ENCODE peak calls at places on chromosome 4, in nine cellular contexts. Y, G, W, B, N, D, V, X and F are unnamed samples.

GRCh38 chr4:176193126-176193525 is 2.3 kb downstream of the SPATA4 start:
- DNase-seq in X (no peak), Y (no peak), D (peak), W (no peak), V (no peak), B (peak), G (no peak), N (no peak), F (no peak)

GRCh38 chr4:79141530-79141929 is 184.3 kb downstream of the NAA11 start:
- DNase-seq in V (no peak), D (peak), G (peak), B (peak), W (no peak), Y (no peak), X (no peak), N (no peak), F (no peak)

GRCh38 chr4:123356914-123357313 is 39.7 kb upstream of the SPRY1 start:
- DNase-seq in W (no peak), X (no peak), G (no peak), V (no peak), B (no peak), N (no peak), D (no peak), Y (no peak), F (no peak)

GRCh38 chr4:78667337-78667736 is 108.8 kb upstream of the BMP2K start:
- DNase-seq in V (no peak), X (no peak), Y (no peak), D (no peak), B (no peak), N (no peak), W (no peak), G (no peak), F (no peak)

GRCh38 chr4:31929676-31930075 is 1209.5 kb downstream of the PCDH7 start:
- DNase-seq in D (no peak), Y (no peak), B (no peak), V (no peak), W (no peak), N (no peak), X (no peak), G (no peak), F (no peak)

GRCh38 chr4:23130845-23131244 is 438.1 kb downstream of the GBA3 start:
- DNase-seq in G (no peak), V (no peak), D (no peak), N (no peak), X (no peak), W (no peak), B (no peak), Y (no peak), F (no peak)

GRCh38 chr4:23084559-23085248 is 392.0 kb downstream of the GBA3 start:
- DNase-seq in V (no peak), D (peak), X (no peak), Y (no peak), G (no peak), N (no peak), B (no peak), W (no peak), F (no peak)

GRCh38 chr4:7160439-7160838 is 31.9 kb upstream of the SORCS2 start:
- DNase-seq in N (no peak), D (no peak), G (no peak), V (no peak), B (no peak), X (no peak), Y (no peak), W (no peak), F (no peak)

GRCh38 chr4:65624651-65625050 is 45.6 kb downstream of the EPHA5 start:
- DNase-seq in D (peak), W (no peak), V (no peak), N (no peak), Y (no peak), G (no peak), X (no peak), B (no peak), F (no peak)

GRCh38 chr4:2413821-2414610 is 4.4 kb downstream of the ZFYVE28 start:
- DNase-seq in X (no peak), Y (no peak), B (no peak), G (no peak), V (no peak), N (no peak), D (peak), W (no peak), F (no peak)

GRCh38 chr4:176036585-176037205 is 28.9 kb upstream of the WDR17 start:
- DNase-seq in X (no peak), N (no peak), B (no peak), V (no peak), Y (no peak), D (no peak), G (no peak), W (no peak), F (no peak)

GRCh38 chr4:1019726-1020470 is 8.5 kb downstream of the FGFRL1 start:
- DNase-seq in Y (no peak), W (no peak), B (no peak), V (no peak), D (no peak), X (no peak), G (no peak), N (no peak), F (no peak)

GRCh38 chr4:3176625-3177229 is 72.2 kb upstream of the MSANTD1 start:
- DNase-seq in B (no peak), V (no peak), X (no peak), D (no peak), N (no peak), Y (no peak), W (no peak), G (no peak), F (peak)

GRCh38 chr4:151012836-151013235 is 2.2 kb downstream of the LRBA start:
- DNase-seq in B (no peak), X (no peak), W (no peak), Y (no peak), D (peak), V (no peak), N (no peak), G (peak), F (no peak)

GRCh38 chr4:158965208-158965607 is 137.7 kb upstream of the RAPGEF2 start:
- DNase-seq in G (no peak), V (no peak), N (no peak), W (no peak), D (peak), B (no peak), X (no peak), Y (no peak), F (no peak)

GRCh38 chr4:132001542-132001941 is 1147.6 kb upstream of the PCDH10 start:
- DNase-seq in B (peak), X (no peak), G (no peak), Y (no peak), W (no peak), N (no peak), V (no peak), D (peak), F (no peak)

GRCh38 chr4:1842993-1843448 is 12.9 kb downstream of the LETM1 start:
- DNase-seq in V (no peak), N (no peak), D (peak), G (no peak), X (no peak), W (no peak), Y (no peak), B (peak), F (no peak)

GRCh38 chr4:21470531-21470930 is 478.0 kb downstream of the KCNIP4 start:
- DNase-seq in W (no peak), N (peak), B (peak), X (no peak), Y (no peak), G (no peak), D (peak), V (no peak), F (peak)

GRCh38 chr4:109134921-109135320 is 167.5 kb downstream of the COL25A1 start:
- DNase-seq in D (no peak), N (no peak), Y (no peak), G (no peak), B (no peak), V (no peak), W (no peak), X (no peak), F (no peak)

GRCh38 chr4:145492376-145492775 is 10.7 kb downstream of the SMAD1 start:
- DNase-seq in X (no peak), D (no peak), B (no peak), G (no peak), N (no peak), W (no peak), V (no peak), Y (no peak), F (no peak)

GRCh38 chr4:53646792-53647191 is 55.5 kb upstream of the LNX1 start:
- DNase-seq in W (no peak), N (peak), D (no peak), B (no peak), V (no peak), G (no peak), Y (no peak), X (no peak), F (no peak)

GRCh38 chr4:76066546-76066945 is 8.0 kb upstream of the ART3 start:
- DNase-seq in B (no peak), Y (no peak), V (no peak), N (no peak), G (no peak), X (no peak), D (no peak), W (no peak), F (no peak)

GRCh38 chr4:73692284-73692683 is 48.1 kb upstream of the CXCL8 start:
- DNase-seq in V (no peak), N (no peak), W (no peak), D (no peak), Y (no peak), B (no peak), G (no peak), X (no peak), F (no peak)

GRCh38 chr4:48138936-48139335 is 4.9 kb upstream of the TXK start:
- DNase-seq in N (peak), W (peak), B (no peak), G (no peak), D (no peak), X (no peak), Y (no peak), V (no peak), F (no peak)

GRCh38 chr4:97691111-97691605 is 452.1 kb downstream of the STPG2 start:
- DNase-seq in W (no peak), G (no peak), V (no peak), N (no peak), X (no peak), D (no peak), Y (no peak), B (no peak), F (no peak)

GRCh38 chr4:56655209-56655626 is 25.9 kb downstream of the HOPX start:
- DNase-seq in B (no peak), W (peak), G (peak), Y (no peak), N (no peak), D (peak), X (no peak), V (no peak), F (no peak)

GRCh38 chr4:158946825-158947224 is 156.1 kb upstream of the RAPGEF2 start:
- DNase-seq in N (no peak), Y (no peak), B (no peak), D (no peak), X (no peak), V (no peak), W (no peak), G (no peak), F (no peak)

GRCh38 chr4:22434895-22435294 is 81.0 kb downstream of the ADGRA3 start:
- DNase-seq in W (no peak), B (peak), N (no peak), V (no peak), Y (no peak), D (peak), G (peak), X (no peak), F (no peak)

GRCh38 chr4:125801373-125801772 is 486.6 kb downstream of the FAT4 start:
- DNase-seq in G (no peak), B (peak), D (no peak), V (no peak), W (no peak), Y (no peak), N (no peak), X (no peak), F (no peak)

GRCh38 chr4:123952530-123953274 is 556.1 kb downstream of the SPRY1 start:
- DNase-seq in G (peak), D (no peak), Y (no peak), V (no peak), W (no peak), N (no peak), X (no peak), B (no peak), F (no peak)

GRCh38 chr4:150212927-150213326 is 134.7 kb downstream of the DCLK2 start:
- DNase-seq in D (peak), W (no peak), B (no peak), X (no peak), N (no peak), G (no peak), Y (no peak), V (no peak), F (no peak)

GRCh38 chr4:158786155-158786581 is 17.3 kb downstream of the FNIP2 start:
- DNase-seq in Y (no peak), G (no peak), V (no peak), N (no peak), X (no peak), W (no peak), D (no peak), B (no peak), F (no peak)

GRCh38 chr4:74522251-74522991 is 77.5 kb downstream of the AREG start:
- DNase-seq in X (no peak), D (no peak), B (no peak), W (no peak), G (no peak), V (no peak), N (no peak), Y (no peak), F (no peak)

GRCh38 chr4:70515342-70516245 is 2.8 kb upstream of the AMTN start:
- DNase-seq in N (no peak), W (no peak), D (peak), X (no peak), B (no peak), Y (no peak), G (no peak), V (no peak), F (no peak)